ENCODE peak calls at places on chromosomes 12 and 14, in six cellular contexts. U, M, F, S, Q and G are unnamed samples.
A peak's percentile ranks its signal among the peaks of the same experiment; 100 is the strongest.

GRCh38 chr12:45216297-45216982 is 545 bp downstream of the ANO6 start:
- DNase-seq in U (peak; percentile 61), F (peak; percentile 63), S (peak; percentile 75), M (peak; percentile 44), Q (peak; percentile 56), G (peak; percentile 65)

GRCh38 chr12:111598637-111599458 is at the start of gene ATXN2:
- DNase-seq in S (peak; percentile 97), U (peak; percentile 69), Q (no peak), F (no peak), M (peak; percentile 74), G (peak; percentile 67)

GRCh38 chr12:6699259-6699988 is 1.2 kb downstream of the PIANP start:
- DNase-seq in Q (no peak), U (no peak), M (no peak), F (no peak), S (no peak), G (no peak)

GRCh38 chr12:34402899-34403705 is 380.8 kb downstream of the ALG10 start:
- DNase-seq in M (no peak), F (peak; percentile 28), S (peak; percentile 0), Q (no peak), U (peak; percentile 2), G (peak; percentile 10)

GRCh38 chr12:64937466-64937865 is 113.0 kb downstream of the TBC1D30 start:
- DNase-seq in Q (no peak), S (no peak), F (no peak), U (no peak), M (no peak), G (no peak)

GRCh38 chr14:56976211-56976610 is 165.9 kb upstream of the OTX2 start:
- DNase-seq in S (no peak), Q (no peak), F (no peak), M (no peak), U (no peak), G (no peak)

GRCh38 chr12:68080577-68080976 is 79.0 kb downstream of the IFNG start:
- DNase-seq in S (no peak), U (no peak), F (no peak), Q (no peak), M (no peak), G (no peak)

GRCh38 chr12:14774944-14775651 is 28.2 kb downstream of the WBP11 start:
- DNase-seq in U (peak; percentile 51), M (peak; percentile 13), S (peak; percentile 49), F (peak; percentile 68), Q (peak; percentile 44), G (peak; percentile 61)

GRCh38 chr14:64910847-64911495 is 3.3 kb upstream of the CHURC1 start:
- DNase-seq in U (no peak), F (no peak), S (peak; percentile 35), Q (peak; percentile 32), M (no peak), G (no peak)

GRCh38 chr12:99153283-99153682 is 494.3 kb upstream of the GARIN6 start:
- DNase-seq in Q (no peak), S (no peak), M (no peak), F (no peak), U (no peak), G (no peak)

GRCh38 chr12:13146539-13146938 is 43.1 kb upstream of the GSG1 start:
- DNase-seq in Q (no peak), S (no peak), M (no peak), F (peak; percentile 84), U (no peak), G (no peak)

GRCh38 chr12:51419473-51420228 is 5.0 kb upstream of the SLC4A8 start:
- DNase-seq in F (no peak), M (no peak), U (no peak), Q (peak; percentile 7), S (no peak), G (no peak)

GRCh38 chr14:67984274-67984673 is 164.7 kb downstream of the RAD51B start:
- DNase-seq in M (no peak), F (no peak), U (no peak), S (no peak), Q (peak; percentile 34), G (no peak)

GRCh38 chr14:92719421-92719820 is 29.0 kb downstream of the LGMN start:
- DNase-seq in M (no peak), U (no peak), F (no peak), Q (no peak), S (no peak), G (no peak)

GRCh38 chr14:29016050-29016900 is 249.7 kb downstream of the FOXG1 start:
- DNase-seq in Q (peak; percentile 40), S (peak; percentile 7), U (peak; percentile 35), F (no peak), M (no peak), G (no peak)

GRCh38 chr14:53949201-53949600 is 7.4 kb downstream of the BMP4 start:
- DNase-seq in M (no peak), Q (no peak), F (no peak), U (no peak), S (no peak), G (no peak)

GRCh38 chr14:85528882-85529585 is 910 bp upstream of the FLRT2 start:
- DNase-seq in F (no peak), S (no peak), U (peak; percentile 45), M (no peak), Q (peak; percentile 84), G (no peak)

GRCh38 chr14:61129168-61129745 is 148.2 kb downstream of the SLC38A6 start:
- DNase-seq in S (no peak), Q (no peak), M (no peak), U (no peak), F (no peak), G (no peak)

GRCh38 chr14:60647837-60648168 is 1.5 kb downstream of the SIX1 start:
- DNase-seq in U (no peak), S (no peak), Q (no peak), F (no peak), M (no peak), G (no peak)

GRCh38 chr14:91649930-91650329 is 82.0 kb downstream of the CATSPERB start:
- DNase-seq in S (peak; percentile 11), F (no peak), M (no peak), U (peak; percentile 36), Q (peak; percentile 8), G (peak; percentile 22)

GRCh38 chr12:46187023-46187422 is 81.8 kb downstream of the SLC38A1 start:
- DNase-seq in Q (peak; percentile 92), S (no peak), U (peak; percentile 43), M (no peak), F (no peak), G (no peak)

GRCh38 chr12:46459111-46459510 is 86.5 kb upstream of the SLC38A2 start:
- DNase-seq in Q (peak; percentile 90), U (no peak), S (no peak), F (no peak), M (no peak), G (no peak)

GRCh38 chr14:59688224-59689170 is 111.9 kb upstream of the CCDC175 start:
- DNase-seq in S (peak; percentile 38), Q (peak; percentile 37), M (no peak), F (no peak), U (peak; percentile 31), G (peak; percentile 57)

GRCh38 chr14:72646861-72647528 is 246.9 kb downstream of the DPF3 start:
- DNase-seq in Q (peak; percentile 91), M (no peak), U (no peak), F (no peak), S (no peak), G (no peak)

GRCh38 chr12:124763594-124763979 is 100.1 kb downstream of the SCARB1 start:
- DNase-seq in U (no peak), Q (peak; percentile 57), F (no peak), S (no peak), M (no peak), G (no peak)

GRCh38 chr12:115820661-115821060 is 456.8 kb downstream of the MED13L start:
- DNase-seq in S (no peak), U (no peak), M (no peak), F (no peak), Q (no peak), G (no peak)

GRCh38 chr12:6391013-6391412 is 7.1 kb downstream of the LTBR start:
- DNase-seq in M (no peak), S (peak; percentile 17), Q (no peak), F (no peak), U (no peak), G (no peak)

GRCh38 chr12:21941522-21942376 is 523 bp upstream of the ABCC9 start:
- DNase-seq in U (peak; percentile 75), M (no peak), Q (peak; percentile 51), F (peak; percentile 72), S (peak; percentile 33), G (peak; percentile 41)

GRCh38 chr12:5017638-5018348 is 25.9 kb upstream of the KCNA5 start:
- DNase-seq in F (no peak), S (no peak), M (no peak), U (no peak), Q (no peak), G (no peak)

GRCh38 chr14:87000071-87000470 is 992.9 kb downstream of the GALC start:
- DNase-seq in F (no peak), M (no peak), S (no peak), U (no peak), Q (no peak), G (no peak)